ENCODE peak calls at places on chromosomes 5 and 9, in seven cellular contexts. O is SJSA1; F is psoas muscle; D is CD4-positive, CD25-positive, alpha-beta regulatory T cell; T is uterus; V is bronchial epithelial cell; A is stomach. G is an unnamed sample. For H3K27me3, the result is how much of the 10 kb centered on the place peaks cover.

GRCh38 chr9:105360344-105360743 is 87.5 kb upstream of the FSD1L start:
- DNase-seq in O (no peak), F (no peak), D (no peak), T (no peak), V (peak), A (no peak), G (no peak)

GRCh38 chr9:136690104-136690840 is 3.0 kb upstream of the AGPAT2 start:
- DNase-seq in O (no peak), F (peak), D (no peak), T (no peak), V (no peak), A (no peak), G (no peak)

GRCh38 chr5:96219580-96220281 is 213.3 kb downstream of the PCSK1 start:
- DNase-seq in O (peak), F (no peak), D (no peak), T (no peak), V (peak), A (no peak), G (no peak)

GRCh38 chr5:167763772-167764171 is 527.7 kb upstream of the WWC1 start:
- DNase-seq in O (no peak), F (no peak), D (no peak), T (no peak), V (peak), A (no peak), G (no peak)

GRCh38 chr9:105711867-105712266 is 17.5 kb downstream of the TMEM38B start:
- DNase-seq in O (no peak), F (no peak), D (no peak), T (no peak), V (no peak), A (no peak), G (no peak)

GRCh38 chr9:128987800-128988199 is 40.3 kb downstream of the NUP188 start:
- DNase-seq in O (no peak), F (peak), D (no peak), T (no peak), V (peak), A (no peak), G (no peak)

GRCh38 chr5:173714551-173715428 is 98.3 kb upstream of the BOD1 start:
- DNase-seq in O (peak), F (peak), D (no peak), T (no peak), V (peak), A (no peak), G (no peak)

GRCh38 chr5:113043491-113043931 is 66.9 kb downstream of the DCP2 start:
- DNase-seq in O (peak), F (peak), D (no peak), T (no peak), V (no peak), A (no peak), G (peak)

GRCh38 chr5:1762121-1762877 is 37.3 kb downstream of the MRPL36 start:
- DNase-seq in O (peak), F (no peak), D (no peak), T (no peak), V (no peak), A (peak), G (no peak)

GRCh38 chr5:68384936-68385594 is 169.5 kb downstream of the PIK3R1 start:
- DNase-seq in O (no peak), F (no peak), D (no peak), T (no peak), V (no peak), A (no peak), G (no peak)

GRCh38 chr5:173457482-173457881 is 129.3 kb upstream of the STC2 start:
- DNase-seq in O (no peak), F (peak), D (no peak), T (no peak), V (no peak), A (no peak), G (no peak)

GRCh38 chr9:8287970-8288369 is 488.4 kb upstream of the DMAC1 start:
- DNase-seq in O (no peak), F (no peak), D (no peak), T (no peak), V (no peak), A (no peak), G (no peak)

GRCh38 chr5:135602882-135603721 is 24.3 kb upstream of the CXCL14 start:
- DNase-seq in O (peak), F (no peak), D (no peak), T (no peak), V (no peak), A (no peak), G (no peak)

GRCh38 chr5:62284946-62285891 is 20.8 kb upstream of the KIF2A start:
- DNase-seq in O (no peak), F (no peak), D (no peak), T (no peak), V (no peak), A (no peak), G (no peak)

GRCh38 chr9:37953775-37954437 is 50.0 kb upstream of the SLC25A51 start:
- DNase-seq in O (peak), F (peak), D (no peak), T (peak), V (peak), A (no peak), G (no peak)

GRCh38 chr9:90441814-90442213 is 200.8 kb downstream of the DIRAS2 start:
- DNase-seq in O (no peak), F (no peak), D (no peak), T (no peak), V (peak), A (no peak), G (no peak)

GRCh38 chr5:108858959-108859358 is 111.3 kb downstream of the FER start:
- DNase-seq in O (no peak), F (no peak), D (no peak), T (no peak), V (peak), A (no peak), G (peak)

GRCh38 chr9:135613946-135614805 is 25.2 kb downstream of the GLT6D1 start:
- DNase-seq in O (no peak), F (no peak), D (no peak), T (no peak), V (no peak), A (no peak), G (no peak)

GRCh38 chr5:132488590-132488989 is 2.0 kb downstream of the IRF1 start:
- DNase-seq in O (no peak), F (no peak), D (no peak), T (no peak), V (peak), A (no peak), G (no peak)

GRCh38 chr9:107983191-107983603 is 493.6 kb upstream of the KLF4 start:
- DNase-seq in O (no peak), F (no peak), D (no peak), T (no peak), V (peak), A (no peak), G (no peak)

GRCh38 chr9:32255026-32255425 is 129.4 kb upstream of the ACO1 start:
- DNase-seq in O (no peak), F (no peak), D (no peak), T (no peak), V (no peak), A (no peak), G (no peak)

GRCh38 chr9:125747765-125748510 is 765 bp downstream of the PBX3 start:
- DNase-seq in O (no peak), F (peak), D (peak), T (peak), V (no peak), A (peak), G (peak)

GRCh38 chr5:100731768-100732167 is 171.3 kb downstream of the ST8SIA4 start:
- DNase-seq in O (no peak), F (no peak), D (no peak), T (no peak), V (peak), A (no peak), G (peak)

GRCh38 chr5:112338681-112339337 is 80.3 kb downstream of the EPB41L4A start:
- DNase-seq in O (no peak), F (no peak), D (no peak), T (no peak), V (peak), A (no peak), G (no peak)

GRCh38 chr9:129560849-129561248 is 60.1 kb downstream of the C9orf50 start:
- DNase-seq in O (no peak), F (no peak), D (no peak), T (no peak), V (no peak), A (no peak), G (no peak)

GRCh38 chr5:37838152-37838932 is 1.5 kb downstream of the GDNF start:
- DNase-seq in O (no peak), F (no peak), D (no peak), T (no peak), V (no peak), A (no peak), G (peak)
- H3K4me3 ChIP-seq in O (peak), F (peak), D (no peak), T (peak), V (no peak), A (peak), G (peak)

GRCh38 chr5:123097871-123098735 is 9.1 kb downstream of the PRDM6 start:
- DNase-seq in O (no peak), F (no peak), D (no peak), T (no peak), V (no peak), A (no peak), G (no peak)
- H3K27me3 ChIP-seq in O (under half), F (half or more), D (under half), T (under half), V (half or more), A (half or more), G (under half)

DNA sequence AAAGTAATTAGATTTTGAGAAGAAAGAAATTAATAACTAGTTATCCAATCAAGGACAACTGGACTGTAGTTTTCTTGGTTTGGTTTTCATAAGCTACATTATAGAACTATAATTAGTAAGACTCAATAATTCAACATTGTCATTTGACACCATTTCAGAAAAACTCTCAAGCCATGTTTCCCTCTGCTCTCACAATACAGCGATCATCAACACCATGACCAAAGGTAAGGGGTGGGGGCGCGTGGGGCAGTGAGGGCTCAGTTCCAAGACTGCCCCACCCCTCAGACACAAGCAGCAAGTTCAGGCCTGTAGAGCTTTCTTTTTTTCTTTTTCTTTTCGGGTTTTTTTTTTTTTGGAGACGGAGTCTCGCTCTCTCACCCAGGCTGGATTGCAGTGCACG is 6.4 kb downstream of the CMBL start:
- DNase-seq in O (no peak), F (no peak), D (no peak), T (no peak), V (peak), A (no peak), G (no peak)
- H3K4me3 ChIP-seq in O (no peak), F (peak), D (no peak), T (no peak), V (no peak), A (no peak), G (no peak)

GRCh38 chr5:77177576-77177975 is 32.9 kb upstream of the PDE8B start:
- DNase-seq in O (no peak), F (no peak), D (no peak), T (no peak), V (no peak), A (no peak), G (no peak)
- H3K27me3 ChIP-seq in O (under half), F (under half), D (under half), T (under half), V (under half), A (under half), G (under half)

G was measured in MM.1S.